ENCODE peak calls at places on chromosome 10, in eight cellular contexts. P is colonic mucosa, G is heart right ventricle, X is H9, V is sigmoid colon, N is lower lobe of right lung, B is gastrocnemius medialis, D is mammary epithelial cell. T is an unnamed sample. For H3K9me3, the result is how much of the 10 kb centered on the place peaks cover.

GRCh38 chr10:31315453-31315852 is 3.6 kb upstream of the ZEB1 start:
- DNase-seq in G (no peak), X (no peak), V (no peak), N (no peak), P (no peak), D (peak), B (no peak), T (no peak)

GRCh38 chr10:126913316-126913715 is 8.1 kb downstream of the DOCK1 start:
- DNase-seq in X (no peak), G (no peak), V (no peak), B (no peak), N (no peak), P (no peak), D (no peak), T (no peak)

GRCh38 chr10:102418612-102419560 is at the start of gene PSD:
- DNase-seq in P (no peak), V (no peak), B (no peak), X (peak), D (no peak), G (no peak), N (no peak), T (no peak)

GRCh38 chr10:30436200-30436599 is 2.2 kb downstream of the MAP3K8 start:
- DNase-seq in B (no peak), D (no peak), X (peak), N (no peak), G (no peak), V (peak), P (peak), T (peak)

GRCh38 chr10:122267849-122268737 is 3.0 kb upstream of the BTBD16 start:
- DNase-seq in V (peak), D (peak), X (peak), G (peak), B (peak), P (peak), N (peak), T (peak)

GRCh38 chr10:10780746-10781145 is 236.9 kb upstream of the CELF2 start:
- DNase-seq in P (no peak), D (no peak), N (no peak), X (no peak), G (no peak), V (no peak), B (no peak), T (no peak)

GRCh38 chr10:3820255-3820654 is 35.2 kb upstream of the KLF6 start:
- DNase-seq in D (no peak), X (no peak), B (no peak), N (no peak), P (no peak), G (no peak), V (no peak), T (peak)

GRCh38 chr10:84499846-84500245 is 171.5 kb downstream of the CCSER2 start:
- DNase-seq in N (no peak), B (no peak), D (no peak), X (peak), G (no peak), P (no peak), V (no peak), T (no peak)

GRCh38 chr10:101744267-101744666 is 31.6 kb downstream of the FGF8 start:
- DNase-seq in B (no peak), V (no peak), P (no peak), X (no peak), G (no peak), D (no peak), N (no peak), T (no peak)

GRCh38 chr10:8481718-8482504 is 427.4 kb downstream of the GATA3 start:
- DNase-seq in G (no peak), V (no peak), B (no peak), P (no peak), X (no peak), D (no peak), N (no peak), T (no peak)

GRCh38 chr10:71854031-71854430 is 3.0 kb upstream of the PSAP start:
- DNase-seq in V (no peak), B (no peak), G (no peak), P (no peak), X (no peak), N (no peak), D (no peak), T (no peak)

DNA sequence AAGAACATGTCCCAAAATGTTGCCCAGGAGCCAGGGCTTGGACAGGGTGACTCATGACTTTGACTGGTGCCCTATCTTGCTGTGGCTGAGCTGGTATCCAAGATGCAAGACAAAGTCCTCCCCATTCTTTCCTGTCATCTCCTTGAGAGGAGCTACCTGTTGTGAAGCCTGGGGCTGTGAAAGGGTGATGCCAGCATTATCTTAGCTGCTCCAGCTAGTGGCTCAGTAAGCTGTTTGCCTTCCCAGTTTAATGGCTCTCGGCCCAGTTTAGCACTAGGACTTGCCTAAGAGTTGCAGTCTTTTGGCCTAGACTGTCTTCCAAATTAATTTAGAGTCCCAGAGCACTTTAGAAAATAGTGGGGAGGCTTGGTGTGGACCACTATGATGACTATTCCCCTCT is 424.3 kb upstream of the NRG3 start:
- DNase-seq in B (no peak), N (no peak), P (no peak), G (no peak), X (no peak), V (no peak), D (no peak), T (no peak)
- H3K9me3 ChIP-seq in B (under half), N (under half), P (under half), G (under half), X (under half), V (under half), D (under half), T (under half)

GRCh38 chr10:133390597-133391248 is 3.2 kb upstream of the MTG1 start:
- DNase-seq in B (no peak), P (no peak), G (no peak), D (no peak), V (peak), N (no peak), X (no peak), T (no peak)
- TF ChIP-seq CTCF in B (no peak), P (no peak), G (no peak), D (no peak), V (no peak), N (no peak), X (no peak), T (no peak)

GRCh38 chr10:123916775-123917174 is 25.2 kb upstream of the CPXM2 start:
- DNase-seq in D (no peak), X (no peak), V (no peak), P (no peak), N (no peak), G (no peak), B (no peak), T (no peak)

GRCh38 chr10:123909866-123910265 is 18.3 kb upstream of the CPXM2 start:
- DNase-seq in B (no peak), N (no peak), V (no peak), X (no peak), P (no peak), G (no peak), D (no peak), T (no peak)

GRCh38 chr10:123913688-123914268 is 22.2 kb upstream of the CPXM2 start:
- DNase-seq in X (no peak), D (no peak), G (no peak), B (no peak), N (no peak), P (no peak), V (no peak), T (no peak)

GRCh38 chr10:123911866-123912265 is 20.3 kb upstream of the CPXM2 start:
- DNase-seq in D (no peak), V (no peak), G (no peak), B (no peak), X (no peak), P (no peak), N (no peak), T (peak)

GRCh38 chr10:123912466-123913201 is 21.0 kb upstream of the CPXM2 start:
- DNase-seq in P (no peak), N (no peak), G (no peak), D (no peak), V (no peak), X (no peak), B (no peak), T (no peak)
- H3K9me3 ChIP-seq in P (under half), N (under half), G (under half), D (under half), V (under half), X (under half), B (under half), T (under half)

DNA sequence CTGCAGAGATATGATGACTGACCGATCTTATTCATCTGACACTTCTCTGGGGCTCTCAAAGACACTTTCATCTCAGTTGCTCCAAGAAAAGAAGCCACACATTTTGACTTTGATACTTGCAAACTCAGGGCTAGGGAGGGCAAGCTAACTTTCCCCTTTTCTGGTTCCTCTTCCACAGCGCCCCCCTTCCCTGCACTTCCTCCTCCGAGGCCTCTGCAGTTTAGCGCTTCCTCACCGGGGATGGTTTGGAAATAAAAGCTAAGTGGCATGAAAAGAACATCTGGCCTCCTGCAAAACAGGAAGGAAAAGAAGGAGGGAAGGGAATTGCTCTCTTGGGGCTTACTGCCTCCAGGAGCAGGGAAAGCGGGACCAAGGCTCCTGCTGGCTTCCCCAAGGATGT is 42.4 kb downstream of the PRKCQ start:
- DNase-seq in D (no peak), P (no peak), G (peak), B (peak), N (peak), X (no peak), V (no peak), T (no peak)
- TF ChIP-seq CTCF in D (no peak), P (no peak), G (no peak), B (no peak), N (peak), X (peak), V (no peak), T (no peak)

GRCh38 chr10:45480294-45480693 is 106.3 kb downstream of the ALOX5 start:
- DNase-seq in G (no peak), B (no peak), V (no peak), P (no peak), D (no peak), X (no peak), N (no peak), T (no peak)
- H3K9me3 ChIP-seq in G (under half), B (under half), V (under half), P (under half), D (under half), X (under half), N (under half), T (under half)

T was measured in hepatocyte.